ENCODE peak calls at places on chromosomes 7 and 10, in eight cellular contexts. X, G, A, E, U, H, F and S are unnamed samples.

GRCh38 chr7:107035446-107035845 is 9.1 kb upstream of the PRKAR2B start:
- DNase-seq in X (no peak), G (no peak), A (no peak), E (no peak), U (peak), H (peak), F (no peak), S (no peak)

GRCh38 chr7:1312098-1313070 is 79.7 kb downstream of the UNCX start:
- DNase-seq in X (peak), G (no peak), A (no peak), E (no peak), U (no peak), H (peak), F (no peak), S (peak)

GRCh38 chr10:78540355-78541076 is 506.9 kb downstream of the RPS24 start:
- DNase-seq in X (no peak), G (no peak), A (no peak), E (no peak), U (no peak), H (no peak), F (no peak), S (no peak)

GRCh38 chr7:28293529-28293835 is 112.9 kb upstream of the JAZF1 start:
- DNase-seq in X (no peak), G (no peak), A (no peak), E (no peak), U (no peak), H (no peak), F (no peak), S (no peak)

GRCh38 chr7:151167197-151167911 is at the start of gene GBX1:
- DNase-seq in X (peak), G (no peak), A (no peak), E (no peak), U (no peak), H (no peak), F (peak), S (peak)

GRCh38 chr7:42573904-42574692 is 337.1 kb upstream of the GLI3 start:
- DNase-seq in X (no peak), G (no peak), A (no peak), E (no peak), U (no peak), H (no peak), F (no peak), S (no peak)

GRCh38 chr7:29285451-29285807 is 90.9 kb downstream of the CHN2 start:
- DNase-seq in X (no peak), G (no peak), A (no peak), E (no peak), U (no peak), H (peak), F (peak), S (no peak)

GRCh38 chr10:48456808-48457761 is 147.8 kb downstream of the ARHGAP22 start:
- DNase-seq in X (peak), G (no peak), A (no peak), E (no peak), U (no peak), H (no peak), F (peak), S (no peak)

GRCh38 chr7:47458057-47458456 is 123.9 kb downstream of the TNS3 start:
- DNase-seq in X (no peak), G (no peak), A (no peak), E (no peak), U (peak), H (peak), F (no peak), S (no peak)

GRCh38 chr7:158273138-158273651 is 314.4 kb downstream of the PTPRN2 start:
- DNase-seq in X (peak), G (no peak), A (no peak), E (no peak), U (no peak), H (no peak), F (no peak), S (no peak)

GRCh38 chr7:130959743-130960207 is 225.8 kb upstream of the KLF14 start:
- DNase-seq in X (no peak), G (no peak), A (no peak), E (no peak), U (no peak), H (peak), F (no peak), S (no peak)

GRCh38 chr7:21497072-21497471 is 45.8 kb upstream of the DNAH11 start:
- DNase-seq in X (peak), G (no peak), A (no peak), E (no peak), U (no peak), H (no peak), F (no peak), S (no peak)